ENCODE peak calls at places on chromosomes 3 and 15, in four cellular contexts. One of them, this sample, is unnamed.

GRCh38 chr3:198113219-198114053 is 153.4 kb downstream of the LMLN start:
- DNase-seq in HepG2: no peak
- DNase-seq in HCT116: no peak
- DNase-seq in HL-60: no peak
- DNase-seq in this sample: no peak

GRCh38 chr15:90414408-90415028 is 26.5 kb downstream of the IQGAP1 start:
- DNase-seq in HepG2: no peak
- DNase-seq in HCT116: no peak
- DNase-seq in HL-60: no peak
- DNase-seq in this sample: no peak

GRCh38 chr15:61200626-61201025 is 28.5 kb downstream of the RORA start:
- DNase-seq in HepG2: no peak
- DNase-seq in HCT116: no peak
- DNase-seq in HL-60: no peak
- DNase-seq in this sample: no peak

GRCh38 chr3:182323126-182323727 is 470.1 kb upstream of the ATP11B start:
- DNase-seq in HepG2: no peak
- DNase-seq in HCT116: no peak
- DNase-seq in HL-60: no peak
- DNase-seq in this sample: no peak

GRCh38 chr15:66865622-66866611 is 163.9 kb downstream of the SMAD6 start:
- DNase-seq in HepG2: no peak
- DNase-seq in HCT116: no peak
- DNase-seq in HL-60: peak; percentile 90
- DNase-seq in this sample: peak; percentile 24

GRCh38 chr3:22981176-22981575 is 222.0 kb upstream of the UBE2E2 start:
- DNase-seq in HepG2: no peak
- DNase-seq in HCT116: no peak
- DNase-seq in HL-60: no peak
- DNase-seq in this sample: no peak

GRCh38 chr15:98649621-98649995 is 1.3 kb downstream of the IGF1R start:
- DNase-seq in HepG2: no peak
- DNase-seq in HCT116: no peak
- DNase-seq in HL-60: peak; percentile 60
- DNase-seq in this sample: peak; percentile 53

GRCh38 chr3:196210673-196211556 is at the start of gene ZDHHC19:
- DNase-seq in HepG2: no peak
- DNase-seq in HCT116: no peak
- DNase-seq in HL-60: no peak
- DNase-seq in this sample: no peak

GRCh38 chr3:33634262-33634661 is 83.8 kb downstream of the CLASP2 start:
- DNase-seq in HepG2: no peak
- DNase-seq in HCT116: no peak
- DNase-seq in HL-60: no peak
- DNase-seq in this sample: no peak

GRCh38 chr3:33639889-33640288 is 78.2 kb downstream of the CLASP2 start:
- DNase-seq in HepG2: no peak
- DNase-seq in HCT116: no peak
- DNase-seq in HL-60: no peak
- DNase-seq in this sample: no peak

GRCh38 chr3:33637482-33637881 is 80.6 kb downstream of the CLASP2 start:
- DNase-seq in HepG2: peak; percentile 62
- DNase-seq in HCT116: no peak
- DNase-seq in HL-60: no peak
- DNase-seq in this sample: no peak

GRCh38 chr3:33636125-33636855 is 81.8 kb downstream of the CLASP2 start:
- DNase-seq in HepG2: peak; percentile 56
- DNase-seq in HCT116: peak; percentile 44
- DNase-seq in HL-60: peak; percentile 30
- DNase-seq in this sample: no peak
- TF ChIP-seq CTCF in HepG2: peak; percentile 62
- TF ChIP-seq CTCF in HCT116: peak; percentile 71
- TF ChIP-seq CTCF in HL-60: peak; percentile 24
- TF ChIP-seq CTCF in this sample: peak; percentile 48

DNA sequence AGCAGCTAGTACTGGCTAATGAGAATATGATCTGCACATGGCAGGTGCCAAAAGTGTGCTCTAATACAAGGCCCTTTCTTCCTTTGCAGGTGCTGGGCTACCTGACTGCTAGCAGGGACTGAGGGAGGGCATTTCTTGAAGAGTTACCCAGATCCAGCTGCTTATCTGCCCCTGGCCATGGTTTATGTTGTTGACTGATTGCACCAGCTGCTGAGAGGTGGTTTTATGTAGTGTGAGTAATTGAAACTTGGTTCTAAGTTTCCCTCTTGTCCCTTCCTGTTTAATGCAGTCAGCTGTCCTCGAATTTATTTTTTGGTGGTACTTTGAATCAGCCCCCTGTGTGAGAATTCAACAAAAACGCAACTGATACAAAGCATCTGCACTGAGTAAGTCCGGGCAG is 288.3 kb upstream of the C2CD4B start:
- DNase-seq in HepG2: no peak
- DNase-seq in HCT116: no peak
- DNase-seq in HL-60: no peak
- DNase-seq in this sample: no peak
- H3K27ac ChIP-seq in HepG2: no peak overlapping the region
- H3K27ac ChIP-seq in HCT116: no peak overlapping the region
- H3K27ac ChIP-seq in HL-60: no peak overlapping the region
- H3K27ac ChIP-seq in this sample: peak overlapping the region; percentile 67

GRCh38 chr15:70271422-70272088 is 173.8 kb upstream of the TLE3 start:
- DNase-seq in HepG2: no peak
- DNase-seq in HCT116: peak; percentile 92
- DNase-seq in HL-60: peak; percentile 55
- DNase-seq in this sample: no peak
- TF ChIP-seq POLR2AphosphoS5 in HepG2: no peak
- TF ChIP-seq POLR2AphosphoS5 in HCT116: peak; percentile 35
- TF ChIP-seq POLR2AphosphoS5 in HL-60: no peak
- TF ChIP-seq POLR2AphosphoS5 in this sample: peak; percentile 28

GRCh38 chr3:190360228-190360627 is 27.7 kb upstream of the CLDN16 start:
- DNase-seq in HepG2: no peak
- DNase-seq in HCT116: no peak
- DNase-seq in HL-60: no peak
- DNase-seq in this sample: no peak

GRCh38 chr3:190361791-190362190 is 26.2 kb upstream of the CLDN16 start:
- DNase-seq in HepG2: no peak
- DNase-seq in HCT116: no peak
- DNase-seq in HL-60: no peak
- DNase-seq in this sample: no peak

GRCh38 chr3:190356246-190356645 is 31.7 kb upstream of the CLDN16 start:
- DNase-seq in HepG2: no peak
- DNase-seq in HCT116: no peak
- DNase-seq in HL-60: no peak
- DNase-seq in this sample: no peak

GRCh38 chr3:190359813-190360212 is 28.1 kb upstream of the CLDN16 start:
- DNase-seq in HepG2: no peak
- DNase-seq in HCT116: no peak
- DNase-seq in HL-60: no peak
- DNase-seq in this sample: no peak

DNA sequence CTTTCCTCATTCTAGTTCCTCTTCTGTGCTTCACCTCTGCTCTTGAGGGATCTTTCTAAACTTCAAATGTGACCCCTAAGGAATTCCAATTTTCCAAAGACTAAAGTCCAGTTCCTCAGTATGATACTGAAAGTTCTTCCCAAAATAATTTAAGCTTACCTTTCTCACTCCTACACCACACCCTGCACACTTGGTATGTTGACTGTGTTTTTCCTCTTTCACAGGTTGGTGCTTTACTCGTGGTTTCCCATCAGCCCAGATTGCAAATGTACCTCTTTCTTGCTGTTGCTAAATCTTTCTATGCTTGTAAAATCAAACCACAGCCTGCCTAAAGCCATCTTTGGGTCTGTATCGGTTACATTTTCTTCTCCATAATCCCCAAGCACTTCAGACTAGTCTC is 30.5 kb upstream of the CLDN16 start:
- DNase-seq in HepG2: no peak
- DNase-seq in HCT116: no peak
- DNase-seq in HL-60: peak; percentile 35
- DNase-seq in this sample: no peak
- TF ChIP-seq CTCF in HepG2: no peak
- TF ChIP-seq CTCF in HCT116: no peak
- TF ChIP-seq CTCF in HL-60: no peak
- TF ChIP-seq CTCF in this sample: no peak

DNA sequence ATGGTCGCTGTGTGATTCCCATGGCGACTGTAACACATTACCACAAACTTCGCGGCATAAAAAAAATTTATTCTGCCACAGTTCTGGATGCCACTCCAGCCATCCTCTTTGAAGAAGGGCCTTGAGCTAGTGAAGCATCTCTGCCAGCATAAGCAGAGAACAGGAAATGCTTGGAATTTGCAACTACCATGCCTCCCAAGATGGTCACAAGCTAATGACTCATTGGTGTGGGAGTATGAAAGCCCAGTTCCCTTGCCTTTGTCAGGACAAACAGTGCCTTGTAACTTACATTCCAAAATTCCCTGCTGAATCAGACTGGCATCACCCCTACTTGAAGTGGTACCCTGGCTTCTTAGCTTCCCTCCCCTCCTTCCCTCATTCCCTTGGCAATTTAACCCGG is 129.7 kb downstream of the PROS1 start:
- DNase-seq in HepG2: no peak
- DNase-seq in HCT116: peak; percentile 16
- DNase-seq in HL-60: no peak
- DNase-seq in this sample: no peak
- H3K27ac ChIP-seq in HepG2: no peak overlapping the region
- H3K27ac ChIP-seq in HCT116: no peak overlapping the region
- H3K27ac ChIP-seq in HL-60: no peak overlapping the region
- H3K27ac ChIP-seq in this sample: no peak overlapping the region

GRCh38 chr15:45429974-45430792 is 51.8 kb upstream of the GATM start:
- DNase-seq in HepG2: peak; percentile 22
- DNase-seq in HCT116: no peak
- DNase-seq in HL-60: peak; percentile 50
- DNase-seq in this sample: peak; percentile 86
- TF ChIP-seq POLR2AphosphoS5 in HepG2: no peak
- TF ChIP-seq POLR2AphosphoS5 in HCT116: no peak
- TF ChIP-seq POLR2AphosphoS5 in HL-60: no peak
- TF ChIP-seq POLR2AphosphoS5 in this sample: peak; percentile 47